ENCODE peak calls at places on chromosomes 2 and 18, in five cellular contexts. One of them, this sample, is unnamed.

GRCh38 chr2:47058061-47058931 is 96.8 kb downstream of the STPG4 start:
- DNase-seq in lower lobe of right lung: no peak
- DNase-seq in activated naive CD4-positive, alpha-beta T cell treated with Interleukin-2 at 50 U/mL for 16 hours: no peak
- DNase-seq in colonic mucosa: no peak
- DNase-seq in NCI-H1105 treated with DMSO at 0.1 percent for 48 hours: no peak
- DNase-seq in this sample: peak; percentile 48

GRCh38 chr18:63237911-63238710 is 81.5 kb downstream of the BCL2 start:
- DNase-seq in NCI-H1105 treated with DMSO at 0.1 percent for 48 hours: no peak
- DNase-seq in lower lobe of right lung: no peak
- DNase-seq in colonic mucosa: no peak
- DNase-seq in activated naive CD4-positive, alpha-beta T cell treated with Interleukin-2 at 50 U/mL for 16 hours: no peak
- DNase-seq in this sample: peak; percentile 35

GRCh38 chr2:145221511-145221910 is 701.6 kb upstream of the ZEB2 start:
- DNase-seq in NCI-H1105 treated with DMSO at 0.1 percent for 48 hours: no peak
- DNase-seq in lower lobe of right lung: no peak
- DNase-seq in activated naive CD4-positive, alpha-beta T cell treated with Interleukin-2 at 50 U/mL for 16 hours: no peak
- DNase-seq in colonic mucosa: no peak
- DNase-seq in this sample: no peak

GRCh38 chr18:12093520-12094257 is at the start of gene ANKRD62:
- DNase-seq in activated naive CD4-positive, alpha-beta T cell treated with Interleukin-2 at 50 U/mL for 16 hours: no peak
- DNase-seq in lower lobe of right lung: no peak
- DNase-seq in colonic mucosa: no peak
- DNase-seq in NCI-H1105 treated with DMSO at 0.1 percent for 48 hours: no peak
- DNase-seq in this sample: no peak

GRCh38 chr18:49742563-49743295 is 70.6 kb downstream of the ACAA2 start:
- DNase-seq in activated naive CD4-positive, alpha-beta T cell treated with Interleukin-2 at 50 U/mL for 16 hours: no peak
- DNase-seq in colonic mucosa: no peak
- DNase-seq in NCI-H1105 treated with DMSO at 0.1 percent for 48 hours: no peak
- DNase-seq in lower lobe of right lung: no peak
- DNase-seq in this sample: no peak

GRCh38 chr2:152354069-152354755 is 19.2 kb downstream of the FMNL2 start:
- DNase-seq in NCI-H1105 treated with DMSO at 0.1 percent for 48 hours: no peak
- DNase-seq in lower lobe of right lung: no peak
- DNase-seq in activated naive CD4-positive, alpha-beta T cell treated with Interleukin-2 at 50 U/mL for 16 hours: no peak
- DNase-seq in colonic mucosa: no peak
- DNase-seq in this sample: no peak

GRCh38 chr2:8729939-8730338 is 48.1 kb downstream of the ID2 start:
- DNase-seq in NCI-H1105 treated with DMSO at 0.1 percent for 48 hours: no peak
- DNase-seq in colonic mucosa: no peak
- DNase-seq in activated naive CD4-positive, alpha-beta T cell treated with Interleukin-2 at 50 U/mL for 16 hours: no peak
- DNase-seq in lower lobe of right lung: peak; percentile 63
- DNase-seq in this sample: peak; percentile 60

GRCh38 chr2:180925700-180926099 is 54.7 kb upstream of the UBE2E3 start:
- DNase-seq in NCI-H1105 treated with DMSO at 0.1 percent for 48 hours: no peak
- DNase-seq in activated naive CD4-positive, alpha-beta T cell treated with Interleukin-2 at 50 U/mL for 16 hours: no peak
- DNase-seq in colonic mucosa: no peak
- DNase-seq in lower lobe of right lung: no peak
- DNase-seq in this sample: no peak

GRCh38 chr18:48408727-48409590 is at the start of gene ZBTB7C:
- DNase-seq in NCI-H1105 treated with DMSO at 0.1 percent for 48 hours: peak; percentile 42
- DNase-seq in activated naive CD4-positive, alpha-beta T cell treated with Interleukin-2 at 50 U/mL for 16 hours: peak; percentile 25
- DNase-seq in colonic mucosa: peak; percentile 37
- DNase-seq in lower lobe of right lung: peak; percentile 57
- DNase-seq in this sample: peak; percentile 75

GRCh38 chr2:223647258-223647952 is 45.2 kb upstream of the SCG2 start:
- DNase-seq in activated naive CD4-positive, alpha-beta T cell treated with Interleukin-2 at 50 U/mL for 16 hours: no peak
- DNase-seq in NCI-H1105 treated with DMSO at 0.1 percent for 48 hours: no peak
- DNase-seq in lower lobe of right lung: no peak
- DNase-seq in colonic mucosa: no peak
- DNase-seq in this sample: no peak

GRCh38 chr2:129885735-129886134 is 93.7 kb upstream of the RAB6C start:
- DNase-seq in activated naive CD4-positive, alpha-beta T cell treated with Interleukin-2 at 50 U/mL for 16 hours: no peak
- DNase-seq in NCI-H1105 treated with DMSO at 0.1 percent for 48 hours: no peak
- DNase-seq in colonic mucosa: no peak
- DNase-seq in lower lobe of right lung: no peak
- DNase-seq in this sample: no peak

GRCh38 chr2:233410191-233410760 is 56.0 kb downstream of the DGKD start:
- DNase-seq in colonic mucosa: peak; percentile 61
- DNase-seq in lower lobe of right lung: no peak
- DNase-seq in activated naive CD4-positive, alpha-beta T cell treated with Interleukin-2 at 50 U/mL for 16 hours: no peak
- DNase-seq in NCI-H1105 treated with DMSO at 0.1 percent for 48 hours: no peak
- DNase-seq in this sample: no peak

GRCh38 chr2:235026649-235027557 is 75.1 kb downstream of the SH3BP4 start:
- DNase-seq in lower lobe of right lung: peak; percentile 76
- DNase-seq in colonic mucosa: peak; percentile 97
- DNase-seq in NCI-H1105 treated with DMSO at 0.1 percent for 48 hours: peak; percentile 95
- DNase-seq in activated naive CD4-positive, alpha-beta T cell treated with Interleukin-2 at 50 U/mL for 16 hours: no peak
- DNase-seq in this sample: peak; percentile 74

This sample was measured in left ventricle myocardium superior.